ENCODE peak calls at places on chromosome 7, in nine cellular contexts. X is EH; A is kidney; W is stimulated activated CD4-positive, alpha-beta T cell treated with anti-CD3 and anti-CD28 coated beads, Interleukin-2, amount 100 ng/mL, for 4 hours; I is ACHN; C is HFFc6; S is ELR; Z is psoas muscle; D is AG04450. Q is an unnamed sample.

GRCh38 chr7:112290065-112290464 is 83.6 kb downstream of the ZNF277 start:
- DNase-seq in S (peak), C (peak), D (no peak), X (peak), I (peak), A (no peak), W (no peak), Z (no peak), Q (peak)

GRCh38 chr7:140026935-140027334 is 35.8 kb downstream of the PARP12 start:
- DNase-seq in W (no peak), X (no peak), Z (no peak), D (no peak), C (no peak), S (no peak), I (no peak), A (no peak), Q (no peak)

GRCh38 chr7:2010101-2010500 is 222.6 kb downstream of the MAD1L1 start:
- DNase-seq in A (peak), W (no peak), S (no peak), D (no peak), Z (peak), I (no peak), C (no peak), X (no peak), Q (no peak)

GRCh38 chr7:46486264-46487206 is 565.5 kb upstream of the IGFBP3 start:
- DNase-seq in Z (peak), D (peak), S (peak), A (peak), I (no peak), W (no peak), X (peak), C (peak), Q (peak)

GRCh38 chr7:95989301-95989700 is 216.9 kb downstream of the DYNC1I1 start:
- DNase-seq in I (no peak), Z (no peak), D (no peak), A (no peak), S (no peak), X (no peak), W (no peak), C (no peak), Q (no peak)

GRCh38 chr7:16431646-16432424 is 10.5 kb upstream of the CRPPA start:
- DNase-seq in D (no peak), I (peak), C (peak), X (peak), Z (no peak), W (peak), A (no peak), S (peak), Q (peak)

GRCh38 chr7:50475340-50475739 is 25.2 kb upstream of the FIGNL1 start:
- DNase-seq in W (no peak), S (no peak), I (no peak), C (no peak), X (no peak), D (no peak), A (no peak), Z (no peak), Q (no peak)

GRCh38 chr7:74223711-74224510 is 14.1 kb downstream of the LAT2 start:
- DNase-seq in I (no peak), C (no peak), S (no peak), D (no peak), X (no peak), Z (no peak), A (no peak), W (no peak), Q (peak)

GRCh38 chr7:136386876-136387275 is 409.7 kb upstream of the MTPN start:
- DNase-seq in C (no peak), I (no peak), D (no peak), W (no peak), S (no peak), X (no peak), Z (no peak), A (no peak), Q (no peak)

GRCh38 chr7:42987648-42988214 is 55.6 kb downstream of the MRPL32 start:
- DNase-seq in I (no peak), W (no peak), S (no peak), D (no peak), C (no peak), X (no peak), Z (no peak), A (no peak), Q (no peak)

GRCh38 chr7:5500056-5500776 is 76.6 kb upstream of the TNRC18 start:
- DNase-seq in D (no peak), W (no peak), C (no peak), A (no peak), S (peak), Z (no peak), X (no peak), I (no peak), Q (peak)

GRCh38 chr7:7190142-7190541 is 7.8 kb downstream of the C1GALT1 start:
- DNase-seq in S (peak), A (no peak), X (peak), Z (no peak), W (no peak), D (no peak), I (peak), C (no peak), Q (peak)

GRCh38 chr7:143416565-143417149 is 8.0 kb upstream of the EPHA1 start:
- DNase-seq in I (peak), Z (no peak), W (no peak), A (no peak), X (peak), C (peak), S (peak), D (no peak), Q (peak)

GRCh38 chr7:76193478-76193877 is 8.2 kb upstream of the SRRM3 start:
- DNase-seq in S (no peak), W (no peak), I (no peak), X (no peak), D (no peak), A (no peak), Z (no peak), C (no peak), Q (no peak)

GRCh38 chr7:80686576-80686975 is 48.1 kb downstream of the CD36 start:
- DNase-seq in D (no peak), C (no peak), S (peak), I (no peak), W (no peak), X (peak), A (no peak), Z (no peak), Q (no peak)

GRCh38 chr7:15158141-15158810 is 255.7 kb upstream of the DGKB start:
- DNase-seq in W (no peak), S (peak), X (no peak), Z (no peak), A (no peak), I (no peak), D (no peak), C (no peak), Q (no peak)

GRCh38 chr7:133230591-133231194 is 22.2 kb upstream of the EXOC4 start:
- DNase-seq in I (peak), W (peak), A (no peak), S (peak), C (peak), Z (no peak), X (peak), D (peak), Q (peak)

GRCh38 chr7:114930829-114931655 is 9.1 kb downstream of the MDFIC start:
- DNase-seq in A (no peak), I (no peak), S (peak), W (no peak), X (peak), Z (no peak), D (no peak), C (no peak), Q (no peak)

GRCh38 chr7:9945882-9946281 is 1027.8 kb upstream of the PHF14 start:
- DNase-seq in X (no peak), W (no peak), A (no peak), S (no peak), Z (no peak), I (no peak), D (no peak), C (no peak), Q (peak)

GRCh38 chr7:111089822-111090426 is 1.0 kb upstream of the LRRN3 start:
- DNase-seq in A (no peak), I (peak), X (peak), Z (no peak), D (no peak), W (no peak), S (peak), C (peak), Q (peak)

GRCh38 chr7:90271753-90272152 is 26.8 kb downstream of the CFAP69 start:
- DNase-seq in I (no peak), A (no peak), Z (no peak), W (no peak), D (peak), S (peak), X (peak), C (peak), Q (peak)

GRCh38 chr7:2521952-2522591 is 2.5 kb downstream of the LFNG start:
- DNase-seq in C (peak), Z (no peak), I (peak), S (peak), X (peak), A (no peak), D (no peak), W (peak), Q (peak)

GRCh38 chr7:102152672-102153585 is 133.7 kb upstream of the SH2B2 start:
- DNase-seq in I (peak), S (peak), A (peak), D (no peak), Z (no peak), X (peak), W (no peak), C (no peak), Q (peak)

GRCh38 chr7:75879771-75880184 is 944 bp downstream of the RHBDD2 start:
- DNase-seq in W (peak), C (peak), A (no peak), S (peak), X (peak), I (no peak), D (no peak), Z (no peak), Q (peak)